ENCODE peak calls at places on chromosome 9, in four cellular contexts. F, E, K and U are unnamed samples.
A peak's percentile ranks its signal among the peaks of the same experiment; 100 is the strongest.

GRCh38 chr9:114035845-114036785 is 42.0 kb downstream of the AMBP start:
- DNase-seq in F (no peak), E (no peak), K (no peak), U (no peak)

GRCh38 chr9:36327903-36328302 is 69.7 kb upstream of the GNE start:
- DNase-seq in F (no peak), E (no peak), K (peak; percentile 27), U (no peak)

GRCh38 chr9:134356496-134357470 is 30.5 kb downstream of the RXRA start:
- DNase-seq in F (no peak), E (no peak), K (no peak), U (no peak)

GRCh38 chr9:13278368-13279246 is 885 bp downstream of the MPDZ start:
- DNase-seq in F (no peak), E (peak; percentile 43), K (no peak), U (no peak)

GRCh38 chr9:99184073-99184426 is 37.7 kb downstream of the ALG2 start:
- DNase-seq in F (no peak), E (no peak), K (no peak), U (no peak)

GRCh38 chr9:135884328-135885035 is 22.9 kb downstream of the CAMSAP1 start:
- DNase-seq in F (no peak), E (no peak), K (no peak), U (no peak)

GRCh38 chr9:100104314-100104713 is 5.3 kb downstream of the INVS start:
- DNase-seq in F (peak; percentile 18), E (no peak), K (no peak), U (no peak)

GRCh38 chr9:110936719-110937452 is 101.4 kb downstream of the LPAR1 start:
- DNase-seq in F (no peak), E (no peak), K (no peak), U (no peak)

GRCh38 chr9:122370303-122370702 is 521 bp upstream of the PTGS1 start:
- DNase-seq in F (no peak), E (no peak), K (no peak), U (no peak)

GRCh38 chr9:74803366-74804017 is 84.2 kb downstream of the TRPM6 start:
- DNase-seq in F (no peak), E (no peak), K (no peak), U (no peak)

GRCh38 chr9:15718423-15718822 is 165.6 kb downstream of the CCDC171 start:
- DNase-seq in F (no peak), E (no peak), K (no peak), U (no peak)

GRCh38 chr9:110875275-110875674 is 163.0 kb downstream of the LPAR1 start:
- DNase-seq in F (no peak), E (no peak), K (no peak), U (no peak)

GRCh38 chr9:10534863-10535262 is 77.9 kb downstream of the PTPRD start:
- DNase-seq in F (no peak), E (no peak), K (no peak), U (no peak)

GRCh38 chr9:16146661-16147060 is 593.8 kb downstream of the CCDC171 start:
- DNase-seq in F (no peak), E (no peak), K (no peak), U (no peak)

GRCh38 chr9:438066-438465 is 223.4 kb downstream of the DOCK8 start:
- DNase-seq in F (no peak), E (no peak), K (no peak), U (no peak)

GRCh38 chr9:4099961-4100360 is 199.9 kb downstream of the GLIS3 start:
- DNase-seq in F (peak; percentile 18), E (no peak), K (no peak), U (no peak)

GRCh38 chr9:85554349-85554748 is 187.4 kb downstream of the AGTPBP1 start:
- DNase-seq in F (no peak), E (no peak), K (no peak), U (no peak)

GRCh38 chr9:84703793-84704192 is 34.3 kb downstream of the NTRK2 start:
- DNase-seq in F (no peak), E (no peak), K (no peak), U (no peak)

GRCh38 chr9:133205996-133206931 is 2.8 kb downstream of the OBP2B start:
- DNase-seq in F (no peak), E (no peak), K (no peak), U (no peak)

GRCh38 chr9:22447607-22448305 is 1.1 kb downstream of the DMRTA1 start:
- DNase-seq in F (no peak), E (no peak), K (peak; percentile 1), U (no peak)

GRCh38 chr9:5437254-5438216 is at the start of gene PLGRKT:
- DNase-seq in F (peak; percentile 93), E (peak; percentile 60), K (peak; percentile 87), U (peak; percentile 81)

GRCh38 chr9:123445116-123445515 is 89.1 kb downstream of the CRB2 start:
- DNase-seq in F (no peak), E (no peak), K (no peak), U (no peak)

GRCh38 chr9:4939118-4939561 is 45.9 kb upstream of the JAK2 start:
- DNase-seq in F (peak; percentile 20), E (no peak), K (no peak), U (no peak)

GRCh38 chr9:18061856-18062255 is 412.1 kb upstream of the ADAMTSL1 start:
- DNase-seq in F (no peak), E (no peak), K (no peak), U (no peak)

GRCh38 chr9:137550958-137551655 is 572 bp upstream of the MRPL41 start:
- DNase-seq in F (no peak), E (no peak), K (peak; percentile 76), U (no peak)

GRCh38 chr9:123911024-123911423 is 18.9 kb downstream of the DENND1A start:
- DNase-seq in F (no peak), E (no peak), K (no peak), U (no peak)

GRCh38 chr9:19643875-19644274 is 145.0 kb downstream of the SLC24A2 start:
- DNase-seq in F (no peak), E (no peak), K (no peak), U (no peak)

GRCh38 chr9:18451409-18451808 is 22.5 kb upstream of the ADAMTSL1 start:
- DNase-seq in F (no peak), E (no peak), K (no peak), U (no peak)

GRCh38 chr9:792331-793260 is 48.9 kb upstream of the DMRT1 start:
- DNase-seq in F (no peak), E (no peak), K (no peak), U (no peak)

GRCh38 chr9:87888501-87888900 is 5.8 kb downstream of the SPATA31E1 start:
- DNase-seq in F (no peak), E (no peak), K (no peak), U (no peak)

GRCh38 chr9:131072871-131073237 is 23.5 kb upstream of the AIF1L start:
- DNase-seq in F (no peak), E (no peak), K (no peak), U (no peak)

GRCh38 chr9:92669527-92669889 is 423 bp downstream of the IPPK start:
- DNase-seq in F (peak; percentile 38), E (no peak), K (no peak), U (no peak)

GRCh38 chr9:117153021-117153420 is 261.8 kb downstream of the ASTN2 start:
- DNase-seq in F (no peak), E (no peak), K (no peak), U (no peak)

GRCh38 chr9:126637002-126637849 is 23.5 kb downstream of the LMX1B start:
- DNase-seq in F (no peak), E (no peak), K (no peak), U (no peak)

GRCh38 chr9:25600501-25600900 is 77.7 kb downstream of the TUSC1 start:
- DNase-seq in F (no peak), E (no peak), K (no peak), U (no peak)

GRCh38 chr9:20447291-20447690 is 175.0 kb downstream of the MLLT3 start:
- DNase-seq in F (no peak), E (no peak), K (no peak), U (no peak)

GRCh38 chr9:76605271-76605670 is 146.3 kb downstream of the GCNT1 start:
- DNase-seq in F (no peak), E (no peak), K (no peak), U (no peak)